ENCODE peak calls at places on chromosomes 11 and 22, in seven cellular contexts. I is IMR-90, V is cardiac muscle cell, K is aorta, X is body of pancreas, E is brain microvascular endothelial cell, O is mesendoderm. N is an unnamed sample.

GRCh38 chr11:47056261-47056915 is 119.8 kb downstream of the CSTPP1 start:
- DNase-seq in I (peak), V (no peak), K (no peak), X (no peak), E (peak), O (no peak), N (no peak)

GRCh38 chr11:44372989-44373388 is 63.0 kb upstream of the ALX4 start:
- DNase-seq in I (no peak), V (no peak), K (no peak), X (no peak), E (no peak), O (peak), N (no peak)

GRCh38 chr11:71499125-71499524 is 27.9 kb upstream of the KRTAP5-7 start:
- DNase-seq in I (peak), V (no peak), K (no peak), X (no peak), E (peak), O (no peak), N (no peak)

GRCh38 chr11:87223816-87224215 is 186.1 kb downstream of the TMEM135 start:
- DNase-seq in I (peak), V (no peak), K (no peak), X (no peak), E (no peak), O (no peak), N (no peak)

GRCh38 chr22:36088292-36088691 is 59.7 kb upstream of the RBFOX2 start:
- DNase-seq in I (no peak), V (no peak), K (no peak), X (no peak), E (no peak), O (no peak), N (no peak)

GRCh38 chr11:102361100-102362021 is 14.3 kb downstream of the BIRC2 start:
- DNase-seq in I (peak), V (no peak), K (no peak), X (no peak), E (no peak), O (no peak), N (no peak)

GRCh38 chr22:17201285-17201945 is 17.8 kb downstream of the ADA2 start:
- DNase-seq in I (peak), V (peak), K (no peak), X (peak), E (no peak), O (peak), N (no peak)

GRCh38 chr11:103125462-103125861 is 16.2 kb downstream of the DYNC2H1 start:
- DNase-seq in I (no peak), V (no peak), K (no peak), X (no peak), E (no peak), O (no peak), N (no peak)

GRCh38 chr11:121063728-121064127 is 37.3 kb upstream of the TECTA start:
- DNase-seq in I (no peak), V (peak), K (no peak), X (no peak), E (no peak), O (peak), N (no peak)

GRCh38 chr11:84899740-84900139 is 727.4 kb downstream of the DLG2 start:
- DNase-seq in I (peak), V (no peak), K (no peak), X (no peak), E (peak), O (peak), N (no peak)

GRCh38 chr11:4979021-4979420 is 15.6 kb upstream of the OR51L1 start:
- DNase-seq in I (no peak), V (no peak), K (no peak), X (no peak), E (no peak), O (no peak), N (no peak)

GRCh38 chr11:1749020-1749758 is 1.2 kb downstream of the IFITM10 start:
- DNase-seq in I (no peak), V (peak), K (peak), X (no peak), E (no peak), O (no peak), N (peak)

GRCh38 chr11:64003807-64004589 is 17.8 kb downstream of the OTUB1 start:
- DNase-seq in I (no peak), V (no peak), K (no peak), X (peak), E (no peak), O (no peak), N (no peak)

GRCh38 chr22:25223269-25223850 is 3.9 kb downstream of the CRYBB2 start:
- DNase-seq in I (no peak), V (no peak), K (no peak), X (no peak), E (no peak), O (no peak), N (no peak)

GRCh38 chr11:2521081-2521480 is 76.3 kb downstream of the KCNQ1 start:
- DNase-seq in I (no peak), V (no peak), K (peak), X (peak), E (no peak), O (no peak), N (peak)

GRCh38 chr22:34416321-34416900 is 496.1 kb upstream of the LARGE1 start:
- DNase-seq in I (no peak), V (no peak), K (no peak), X (no peak), E (no peak), O (peak), N (no peak)

GRCh38 chr11:88680806-88681205 is 343.3 kb upstream of the CTSC start:
- DNase-seq in I (peak), V (no peak), K (no peak), X (no peak), E (no peak), O (no peak), N (no peak)

GRCh38 chr11:96014234-96014633 is 90.3 kb upstream of the MTMR2 start:
- DNase-seq in I (peak), V (no peak), K (no peak), X (no peak), E (peak), O (peak), N (no peak)

GRCh38 chr11:96013459-96014213 is 89.7 kb upstream of the MTMR2 start:
- DNase-seq in I (no peak), V (no peak), K (no peak), X (no peak), E (no peak), O (peak), N (peak)

GRCh38 chr11:96010683-96011082 is 86.8 kb upstream of the MTMR2 start:
- DNase-seq in I (no peak), V (no peak), K (no peak), X (no peak), E (no peak), O (no peak), N (no peak)

GRCh38 chr11:96015911-96016565 is 92.1 kb upstream of the MTMR2 start:
- DNase-seq in I (no peak), V (no peak), K (no peak), X (no peak), E (no peak), O (peak), N (no peak)

DNA sequence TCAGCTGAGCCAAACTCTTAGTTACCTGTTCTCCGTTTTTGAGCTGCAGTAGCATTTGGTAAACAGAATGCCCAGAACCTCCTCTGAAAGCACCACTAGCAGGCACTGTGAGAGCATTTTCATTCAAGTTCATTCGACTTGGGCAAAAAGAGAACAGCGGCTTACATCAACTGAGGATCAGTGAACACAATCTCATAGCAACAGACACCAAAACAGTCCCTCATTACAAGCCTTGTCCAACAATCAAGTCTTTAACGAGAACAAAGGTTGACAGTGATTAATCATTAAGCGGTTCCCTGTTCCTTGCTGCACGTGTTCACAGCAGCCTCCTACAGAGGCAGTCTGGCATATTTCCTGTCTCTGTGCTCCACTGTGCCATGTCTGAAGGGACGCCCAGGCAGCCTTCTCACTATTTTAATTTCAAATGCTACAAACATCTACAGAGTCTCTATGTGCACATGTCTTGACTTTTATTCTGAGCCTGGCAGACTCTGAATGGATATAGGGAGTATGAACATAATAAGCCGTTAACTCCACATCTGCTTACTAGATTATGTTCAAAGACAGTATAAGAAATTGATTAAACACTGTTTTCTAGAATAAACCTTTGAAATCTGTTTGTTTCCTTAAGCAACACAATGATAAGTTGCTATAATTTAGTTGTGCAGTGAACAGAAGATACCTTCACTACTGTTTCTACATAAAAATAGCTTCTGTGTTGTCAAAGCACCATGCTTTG is 88.3 kb upstream of the MTMR2 start:
- DNase-seq in I (peak), V (peak), K (peak), X (peak), E (peak), O (peak), N (peak)
- H3K27ac ChIP-seq in I (no peak), V (no peak), K (peak), X (no peak), E (peak), O (no peak), N (no peak)

GRCh38 chr11:107787733-107788132 is 70.9 kb downstream of the SLC35F2 start:
- DNase-seq in I (no peak), V (no peak), K (no peak), X (no peak), E (no peak), O (peak), N (no peak)
- H3K27ac ChIP-seq in I (no peak), V (no peak), K (no peak), X (no peak), E (no peak), O (no peak), N (no peak)

DNA sequence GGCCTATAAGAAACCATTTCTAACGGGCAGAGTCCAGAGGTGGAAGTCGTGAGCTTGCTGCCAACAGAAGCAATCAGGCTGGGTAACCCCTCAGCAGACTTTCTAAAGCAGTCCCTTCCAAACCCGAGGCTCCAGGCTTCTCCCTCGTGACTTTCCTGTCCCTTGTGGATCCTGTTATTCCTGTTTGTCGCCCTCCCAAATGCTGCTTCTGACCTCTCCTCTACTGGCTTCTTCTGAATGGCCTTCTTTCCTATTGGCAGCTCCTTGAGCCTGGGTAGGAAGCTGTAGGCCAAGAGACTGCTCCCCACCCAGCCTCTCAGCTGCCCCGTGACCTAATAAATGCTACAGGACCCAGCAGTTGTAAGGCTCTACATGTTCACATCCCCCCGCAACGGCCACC is 35.0 kb downstream of the MAFF start:
- DNase-seq in I (no peak), V (no peak), K (no peak), X (no peak), E (no peak), O (no peak), N (no peak)
- H3K27ac ChIP-seq in I (no peak), V (no peak), K (no peak), X (no peak), E (no peak), O (no peak), N (no peak)

DNA sequence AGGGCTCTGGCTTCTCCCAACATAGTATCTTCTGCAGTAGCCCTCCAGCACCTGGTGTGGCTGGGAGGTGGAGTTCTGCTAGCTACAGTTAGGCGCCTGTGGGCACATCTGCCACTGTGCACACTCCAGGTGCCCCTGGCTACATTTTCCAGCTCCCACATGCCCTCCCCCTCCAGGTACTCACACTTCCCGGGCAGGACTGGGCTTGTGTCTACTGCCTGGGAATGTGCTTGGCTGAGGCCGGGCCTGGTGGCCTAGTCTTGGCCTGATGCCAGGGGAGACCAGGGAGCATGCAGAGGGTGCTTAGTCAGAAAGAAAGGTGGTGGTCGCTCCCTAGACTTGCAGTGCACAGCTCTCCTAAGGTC is 15.9 kb downstream of the PHLDB1 start:
- DNase-seq in I (peak), V (peak), K (peak), X (no peak), E (no peak), O (no peak), N (peak)
- H3K27ac ChIP-seq in I (peak), V (peak), K (peak), X (peak), E (peak), O (no peak), N (peak)

GRCh38 chr22:49862408-49862776 is 8.7 kb downstream of the ZBED4 start:
- DNase-seq in I (no peak), V (no peak), K (no peak), X (no peak), E (no peak), O (no peak), N (no peak)
- H3K27ac ChIP-seq in I (no peak), V (no peak), K (no peak), X (no peak), E (no peak), O (no peak), N (no peak)

GRCh38 chr22:32985899-32986772 is 72.0 kb downstream of the SYN3 start:
- DNase-seq in I (peak), V (peak), K (peak), X (peak), E (peak), O (peak), N (peak)
- H3K27ac ChIP-seq in I (no peak), V (no peak), K (no peak), X (no peak), E (no peak), O (peak), N (no peak)

GRCh38 chr11:6621711-6622211 is 2.5 kb upstream of the TPP1 start:
- DNase-seq in I (no peak), V (no peak), K (no peak), X (no peak), E (no peak), O (no peak), N (no peak)
- H3K27ac ChIP-seq in I (no peak), V (no peak), K (no peak), X (no peak), E (no peak), O (no peak), N (no peak)

GRCh38 chr11:17351510-17352176 is at the start of gene NCR3LG1:
- DNase-seq in I (peak), V (peak), K (peak), X (peak), E (peak), O (peak), N (peak)
- H3K27ac ChIP-seq in I (peak), V (no peak), K (peak), X (no peak), E (peak), O (no peak), N (no peak)

GRCh38 chr11:31810779-31811647 is at the start of gene PAX6:
- DNase-seq in I (peak), V (peak), K (peak), X (peak), E (peak), O (peak), N (peak)
- H3K27ac ChIP-seq in I (no peak), V (no peak), K (no peak), X (no peak), E (no peak), O (no peak), N (no peak)

GRCh38 chr11:112856591-112856990 is 104.6 kb upstream of the NCAM1 start:
- DNase-seq in I (no peak), V (no peak), K (no peak), X (no peak), E (no peak), O (no peak), N (no peak)

GRCh38 chr11:112861356-112861755 is 99.9 kb upstream of the NCAM1 start:
- DNase-seq in I (no peak), V (no peak), K (no peak), X (no peak), E (no peak), O (no peak), N (no peak)

GRCh38 chr11:112856133-112856532 is 105.1 kb upstream of the NCAM1 start:
- DNase-seq in I (no peak), V (no peak), K (no peak), X (no peak), E (no peak), O (no peak), N (no peak)

GRCh38 chr11:112859787-112860186 is 101.4 kb upstream of the NCAM1 start:
- DNase-seq in I (no peak), V (no peak), K (no peak), X (no peak), E (no peak), O (no peak), N (no peak)

DNA sequence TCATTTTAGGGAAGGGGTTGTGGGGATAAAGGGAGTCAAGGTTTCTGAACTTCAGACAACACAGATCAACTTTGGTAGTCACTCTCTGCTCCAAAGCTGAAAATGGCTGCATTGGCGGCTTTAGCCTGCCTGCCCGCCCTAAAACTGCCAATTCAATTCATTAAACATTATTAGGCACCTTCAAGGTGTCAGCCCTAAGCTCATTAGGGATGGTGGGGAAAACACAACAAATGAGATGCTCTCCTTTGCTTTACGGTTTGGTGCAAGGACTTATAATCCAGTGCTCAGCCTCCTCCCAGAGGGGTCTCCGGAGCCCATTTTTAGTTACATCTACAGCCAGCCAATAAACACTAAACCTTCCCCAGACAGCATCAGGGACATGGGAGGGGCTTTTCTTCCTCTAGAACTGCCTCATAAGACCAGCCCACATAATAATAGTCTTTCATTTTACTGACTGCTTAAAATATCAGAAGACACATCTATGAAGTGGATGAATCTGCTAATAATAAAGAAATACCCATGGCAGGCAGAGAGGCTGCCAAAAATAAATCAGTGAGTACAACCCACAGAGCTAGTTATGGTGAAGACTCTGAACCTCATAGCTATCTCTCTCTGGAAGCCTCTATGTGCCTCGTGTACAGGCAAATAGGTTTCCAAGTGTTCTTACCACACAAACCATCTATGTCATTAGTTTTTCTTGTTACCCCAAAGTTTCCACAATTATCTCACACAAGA is 102.8 kb upstream of the NCAM1 start:
- DNase-seq in I (no peak), V (no peak), K (no peak), X (no peak), E (no peak), O (no peak), N (no peak)
- H3K27ac ChIP-seq in I (no peak), V (no peak), K (no peak), X (no peak), E (no peak), O (no peak), N (no peak)